ENCODE peak calls at places on chromosomes 16 and 17, in four cellular contexts. One of them, this sample, is unnamed.

GRCh38 chr17:76063880-76064546 is 8.3 kb downstream of the SRP68 start:
- DNase-seq in thyroid gland: no peak
- DNase-seq in GM12878: no peak
- DNase-seq in stomach: no peak
- DNase-seq in this sample: no peak

GRCh38 chr17:79223953-79224352 is 149.3 kb downstream of the ENGASE start:
- DNase-seq in stomach: no peak
- DNase-seq in GM12878: no peak
- DNase-seq in thyroid gland: no peak
- DNase-seq in this sample: no peak

GRCh38 chr16:57115504-57116182 is 23.3 kb downstream of the CPNE2 start:
- DNase-seq in GM12878: no peak
- DNase-seq in stomach: no peak
- DNase-seq in thyroid gland: peak; percentile 78
- DNase-seq in this sample: no peak

GRCh38 chr17:77374170-77374936 is 233.6 kb downstream of the SEC14L1 start:
- DNase-seq in GM12878: no peak
- DNase-seq in thyroid gland: peak; percentile 94
- DNase-seq in stomach: peak; percentile 87
- DNase-seq in this sample: peak; percentile 85

GRCh38 chr16:31877876-31878642 is 4.5 kb downstream of the ZNF267 start:
- DNase-seq in stomach: no peak
- DNase-seq in GM12878: no peak
- DNase-seq in thyroid gland: no peak
- DNase-seq in this sample: no peak

GRCh38 chr17:9982159-9982558 is 77.1 kb upstream of the RCVRN start:
- DNase-seq in thyroid gland: no peak
- DNase-seq in GM12878: no peak
- DNase-seq in stomach: no peak
- DNase-seq in this sample: no peak

GRCh38 chr16:20726661-20727060 is 15.0 kb downstream of the THUMPD1 start:
- DNase-seq in stomach: no peak
- DNase-seq in GM12878: no peak
- DNase-seq in thyroid gland: no peak
- DNase-seq in this sample: no peak

GRCh38 chr17:63314766-63315165 is 131.3 kb downstream of the CYB561 start:
- DNase-seq in thyroid gland: no peak
- DNase-seq in GM12878: no peak
- DNase-seq in stomach: no peak
- DNase-seq in this sample: no peak

GRCh38 chr17:41024702-41025101 is 2.3 kb downstream of the KRTAP1-5 start:
- DNase-seq in thyroid gland: no peak
- DNase-seq in GM12878: no peak
- DNase-seq in stomach: no peak
- DNase-seq in this sample: no peak

GRCh38 chr17:73462830-73463229 is 151.0 kb upstream of the CDC42EP4 start:
- DNase-seq in stomach: no peak
- DNase-seq in GM12878: no peak
- DNase-seq in thyroid gland: no peak
- DNase-seq in this sample: no peak

GRCh38 chr17:72715906-72716572 is 376.4 kb downstream of the SLC39A11 start:
- DNase-seq in stomach: no peak
- DNase-seq in thyroid gland: no peak
- DNase-seq in GM12878: no peak
- DNase-seq in this sample: no peak

GRCh38 chr17:28704219-28704858 is 7.3 kb downstream of the PROCA1 start:
- DNase-seq in stomach: no peak
- DNase-seq in GM12878: no peak
- DNase-seq in thyroid gland: no peak
- DNase-seq in this sample: no peak

GRCh38 chr17:42484304-42484703 is 25.6 kb downstream of the ATP6V0A1 start:
- DNase-seq in thyroid gland: no peak
- DNase-seq in GM12878: peak; percentile 70
- DNase-seq in stomach: no peak
- DNase-seq in this sample: peak; percentile 58

GRCh38 chr17:58232707-58233156 is 5.7 kb upstream of the LPO start:
- DNase-seq in stomach: no peak
- DNase-seq in thyroid gland: no peak
- DNase-seq in GM12878: peak; percentile 87
- DNase-seq in this sample: no peak

GRCh38 chr17:3804503-3804931 is 3.5 kb upstream of the ITGAE start:
- DNase-seq in GM12878: peak; percentile 63
- DNase-seq in thyroid gland: peak; percentile 81
- DNase-seq in stomach: no peak
- DNase-seq in this sample: no peak

GRCh38 chr17:58277107-58277506 is 3.6 kb downstream of the MPO start:
- DNase-seq in stomach: no peak
- DNase-seq in thyroid gland: no peak
- DNase-seq in GM12878: no peak
- DNase-seq in this sample: no peak

DNA sequence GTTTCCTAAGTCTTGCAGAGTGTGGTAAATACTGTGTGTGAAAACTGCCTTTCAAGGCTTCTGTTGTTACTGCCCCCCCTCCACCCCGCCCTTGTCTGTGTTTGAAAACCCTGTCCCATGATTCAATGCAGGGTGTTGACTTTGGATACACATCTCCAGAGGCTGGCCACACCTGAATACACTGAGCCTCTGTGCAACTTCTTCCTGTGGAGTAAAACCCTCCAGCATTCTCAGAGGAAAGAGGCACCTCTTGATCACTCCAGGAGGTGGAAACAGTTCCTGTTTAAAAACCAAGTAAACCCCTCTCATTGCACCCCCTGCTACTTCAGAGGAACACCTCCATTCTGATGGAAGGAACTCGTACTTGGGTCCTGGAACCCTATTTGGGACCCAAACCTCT is 123.0 kb upstream of the CACNG5 start:
- DNase-seq in thyroid gland: peak; percentile 77
- DNase-seq in GM12878: no peak
- DNase-seq in stomach: peak; percentile 69
- DNase-seq in this sample: no peak
- TF ChIP-seq POLR2A in thyroid gland: no peak
- TF ChIP-seq POLR2A in GM12878: no peak
- TF ChIP-seq POLR2A in stomach: no peak
- TF ChIP-seq POLR2A in this sample: no peak

GRCh38 chr16:79870016-79870886 is 269.7 kb upstream of the MAF start:
- DNase-seq in GM12878: no peak
- DNase-seq in stomach: no peak
- DNase-seq in thyroid gland: no peak
- DNase-seq in this sample: no peak

GRCh38 chr16:79871906-79872305 is 271.4 kb upstream of the MAF start:
- DNase-seq in GM12878: no peak
- DNase-seq in thyroid gland: peak; percentile 8
- DNase-seq in stomach: no peak
- DNase-seq in this sample: no peak

GRCh38 chr16:79873825-79874224 is 273.3 kb upstream of the MAF start:
- DNase-seq in stomach: no peak
- DNase-seq in GM12878: no peak
- DNase-seq in thyroid gland: no peak
- DNase-seq in this sample: no peak

GRCh38 chr16:79876332-79876730 is 275.8 kb upstream of the MAF start:
- DNase-seq in GM12878: peak; percentile 19
- DNase-seq in stomach: no peak
- DNase-seq in thyroid gland: no peak
- DNase-seq in this sample: no peak

GRCh38 chr16:79874391-79874790 is 273.9 kb upstream of the MAF start:
- DNase-seq in thyroid gland: peak; percentile 29
- DNase-seq in GM12878: no peak
- DNase-seq in stomach: no peak
- DNase-seq in this sample: no peak
- TF ChIP-seq CTCF in thyroid gland: no peak
- TF ChIP-seq CTCF in GM12878: no peak
- TF ChIP-seq CTCF in stomach: no peak
- TF ChIP-seq CTCF in this sample: no peak

GRCh38 chr16:67277294-67277998 is 1.9 kb upstream of the PLEKHG4 start:
- DNase-seq in thyroid gland: no peak
- DNase-seq in stomach: no peak
- DNase-seq in GM12878: no peak
- DNase-seq in this sample: no peak
- H3K27ac ChIP-seq in thyroid gland: no peak overlapping the region
- H3K27ac ChIP-seq in stomach: peak overlapping the region; percentile 81
- H3K27ac ChIP-seq in GM12878: no peak overlapping the region
- H3K27ac ChIP-seq in this sample: peak overlapping the region; percentile 52

GRCh38 chr16:2512920-2513404 is 790 bp upstream of the ATP6V0C start:
- DNase-seq in GM12878: no peak
- DNase-seq in stomach: no peak
- DNase-seq in thyroid gland: no peak
- DNase-seq in this sample: peak; percentile 72

GRCh38 chr16:2514333-2515179 is 804 bp downstream of the ATP6V0C start:
- DNase-seq in stomach: peak; percentile 43
- DNase-seq in GM12878: no peak
- DNase-seq in thyroid gland: peak; percentile 69
- DNase-seq in this sample: no peak

GRCh38 chr16:2516391-2517240 is 2.9 kb downstream of the ATP6V0C start:
- DNase-seq in GM12878: no peak
- DNase-seq in stomach: no peak
- DNase-seq in thyroid gland: peak; percentile 4
- DNase-seq in this sample: no peak

GRCh38 chr16:2513405-2514332 is at the start of gene ATP6V0C:
- DNase-seq in GM12878: peak; percentile 40
- DNase-seq in stomach: peak; percentile 97
- DNase-seq in thyroid gland: peak; percentile 93
- DNase-seq in this sample: peak; percentile 97

DNA sequence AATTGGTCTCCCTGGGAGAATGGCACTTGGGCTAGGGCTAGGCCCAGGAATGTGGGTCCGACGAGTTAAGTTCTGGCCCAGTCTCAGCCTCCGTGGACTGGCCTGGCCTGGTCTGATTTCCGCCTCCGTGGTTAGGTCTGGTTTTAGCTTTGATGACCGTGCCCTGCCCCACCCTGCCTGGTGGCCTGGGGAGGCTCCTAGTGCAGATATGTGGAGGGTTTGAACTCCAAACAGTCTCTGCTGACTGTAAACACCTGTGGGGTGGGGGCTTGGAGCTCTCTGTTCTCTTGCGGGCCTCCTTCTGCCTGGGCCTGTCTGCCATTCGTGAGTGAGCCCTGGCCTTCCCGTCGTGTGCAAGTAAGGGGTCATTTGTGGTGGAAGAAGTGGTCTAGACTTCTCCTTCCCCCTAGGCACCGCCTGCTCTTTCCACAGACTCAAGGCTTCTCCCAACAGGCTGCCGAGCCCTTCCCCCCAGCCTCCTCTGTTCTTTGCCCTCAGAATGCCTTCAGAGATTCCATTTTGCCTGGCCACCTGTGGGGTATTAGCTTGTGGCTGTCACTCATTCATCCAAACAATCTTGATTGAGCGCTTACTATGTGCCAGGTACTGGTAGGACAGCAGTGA is 1.5 kb downstream of the ATP6V0C start:
- DNase-seq in thyroid gland: no peak
- DNase-seq in GM12878: no peak
- DNase-seq in stomach: peak; percentile 55
- DNase-seq in this sample: no peak
- TF ChIP-seq POLR2A in thyroid gland: no peak
- TF ChIP-seq POLR2A in GM12878: no peak
- TF ChIP-seq POLR2A in stomach: no peak
- TF ChIP-seq POLR2A in this sample: no peak

GRCh38 chr16:49407873-49408565 is 34.4 kb downstream of the C16orf78 start:
- DNase-seq in stomach: peak; percentile 84
- DNase-seq in thyroid gland: peak; percentile 88
- DNase-seq in GM12878: peak; percentile 64
- DNase-seq in this sample: peak; percentile 81
- TF ChIP-seq CTCF in stomach: no peak
- TF ChIP-seq CTCF in thyroid gland: peak; percentile 58
- TF ChIP-seq CTCF in GM12878: peak; percentile 88
- TF ChIP-seq CTCF in this sample: peak; percentile 80

GRCh38 chr17:54544239-54544638 is 356.4 kb upstream of the TOM1L1 start:
- DNase-seq in thyroid gland: no peak
- DNase-seq in stomach: no peak
- DNase-seq in GM12878: no peak
- DNase-seq in this sample: no peak
- H3K27ac ChIP-seq in thyroid gland: no peak overlapping the region
- H3K27ac ChIP-seq in stomach: no peak overlapping the region
- H3K27ac ChIP-seq in GM12878: no peak overlapping the region
- H3K27ac ChIP-seq in this sample: no peak overlapping the region

GRCh38 chr17:15260376-15261062 is 4.6 kb downstream of the PMP22 start:
- DNase-seq in GM12878: no peak
- DNase-seq in stomach: peak; percentile 84
- DNase-seq in thyroid gland: peak; percentile 93
- DNase-seq in this sample: peak; percentile 88
- TF ChIP-seq POLR2A in GM12878: no peak
- TF ChIP-seq POLR2A in stomach: no peak
- TF ChIP-seq POLR2A in thyroid gland: peak; percentile 69
- TF ChIP-seq POLR2A in this sample: no peak

DNA sequence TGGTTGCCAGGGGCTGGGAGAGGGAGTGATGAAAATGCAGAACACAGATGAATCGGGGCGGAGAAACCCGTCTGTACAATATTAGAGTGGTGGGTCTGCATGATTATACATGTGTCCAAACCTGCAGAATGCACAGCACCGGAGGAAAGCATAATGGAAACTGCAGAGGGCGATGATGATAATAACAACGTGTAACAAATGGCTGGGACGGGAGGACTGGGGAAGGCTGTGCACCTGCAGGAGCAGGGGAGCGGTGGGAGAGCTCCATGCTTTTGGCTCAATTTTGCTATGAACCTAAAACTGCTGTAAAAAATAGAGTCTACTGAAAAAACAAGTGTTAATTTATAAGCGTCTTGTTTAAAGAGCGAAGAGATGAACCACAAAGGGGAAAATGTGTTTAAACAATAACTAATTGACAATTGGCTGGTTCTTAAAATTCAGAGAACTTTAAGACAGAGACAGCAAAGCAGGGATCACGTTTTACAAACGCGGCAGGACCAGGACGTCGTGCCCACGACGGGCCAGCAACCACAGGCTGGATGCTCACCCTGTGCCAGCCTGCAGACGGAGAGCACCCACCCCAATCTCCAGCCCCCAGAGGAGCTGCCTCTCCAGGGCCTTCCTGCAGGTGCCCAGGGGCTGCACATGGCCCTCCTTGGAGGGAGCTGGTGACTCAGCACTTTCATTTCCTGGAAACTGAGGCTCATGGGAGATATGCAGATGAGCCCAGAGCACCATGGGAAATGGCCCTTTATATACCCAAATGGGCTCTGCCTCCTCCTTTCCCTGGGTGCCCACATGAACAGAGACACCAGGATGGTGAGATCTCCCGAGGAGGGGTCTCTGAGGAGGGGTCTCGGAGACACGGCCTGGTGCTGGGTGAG is at the start of gene TEX19:
- DNase-seq in GM12878: no peak
- DNase-seq in stomach: no peak
- DNase-seq in thyroid gland: no peak
- DNase-seq in this sample: no peak
- TF ChIP-seq CTCF in GM12878: peak; percentile 10
- TF ChIP-seq CTCF in stomach: no peak
- TF ChIP-seq CTCF in thyroid gland: no peak
- TF ChIP-seq CTCF in this sample: no peak

DNA sequence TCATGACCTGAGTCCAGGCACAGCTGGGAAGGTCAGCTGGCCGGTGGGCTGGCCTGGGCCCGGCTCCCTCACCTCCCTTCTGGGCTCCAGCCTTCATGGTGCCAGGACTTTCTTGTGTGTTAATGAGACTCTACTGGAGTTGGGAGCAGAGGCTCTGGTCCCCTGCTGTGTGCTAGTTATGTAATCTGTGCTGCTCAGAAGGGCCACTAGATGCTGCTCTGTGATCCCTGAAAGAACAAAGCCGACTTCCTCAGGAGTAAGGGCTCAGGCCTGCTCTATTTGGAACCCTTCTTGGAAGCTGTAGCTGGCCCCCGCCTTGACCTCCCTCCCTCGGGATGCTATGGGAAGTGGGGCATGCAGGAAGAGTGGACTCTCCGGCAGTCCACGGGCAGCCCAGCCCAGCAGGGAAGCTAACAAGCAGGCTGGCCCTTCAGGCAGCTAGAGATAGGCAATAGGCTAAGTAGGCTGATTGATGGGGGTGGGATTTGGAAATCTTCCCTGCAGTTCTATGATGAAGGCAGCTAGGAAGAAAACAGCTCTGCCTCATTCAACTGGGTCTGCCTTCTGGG is 3.3 kb upstream of the CDK5R1 start:
- DNase-seq in GM12878: no peak
- DNase-seq in stomach: peak; percentile 42
- DNase-seq in thyroid gland: peak; percentile 65
- DNase-seq in this sample: no peak
- H3K27ac ChIP-seq in GM12878: peak overlapping the region; percentile 33
- H3K27ac ChIP-seq in stomach: peak overlapping the region; percentile 49
- H3K27ac ChIP-seq in thyroid gland: peak overlapping the region; percentile 70
- H3K27ac ChIP-seq in this sample: peak overlapping the region; percentile 28

This sample was measured in Peyer's patch.